ENCODE peak calls at places on chromosomes 4 and X, in ten cellular contexts. V is mesendoderm, Z is PC-3, B is foreskin fibroblast, W is fibroblast of the aortic adventitia, N is BE2C, T is thoracic aorta, Y is heart right ventricle, P is A549, S is neural progenitor cell. U is an unnamed sample.

GRCh38 chr4:30525662-30526061 is 194.5 kb upstream of the PCDH7 start:
- DNase-seq in N (no peak), T (no peak), V (no peak), Z (no peak), W (no peak), B (no peak), Y (no peak), P (no peak), S (no peak), U (no peak)

GRCh38 chr4:156754832-156755570 is 216.6 kb downstream of the PDGFC start:
- DNase-seq in Z (no peak), W (no peak), Y (no peak), T (no peak), P (no peak), S (no peak), V (no peak), N (no peak), B (no peak), U (no peak)

GRCh38 chrX:150898343-150899190 is at the start of gene CD99L2:
- DNase-seq in T (peak), Z (peak), B (peak), S (peak), Y (peak), N (peak), W (peak), V (peak), P (peak), U (peak)

GRCh38 chr4:53441564-53441963 is 64.1 kb downstream of the FIP1L1 start:
- DNase-seq in S (no peak), T (no peak), N (no peak), W (no peak), P (no peak), B (no peak), Y (no peak), Z (no peak), V (peak), U (no peak)

GRCh38 chr4:81845273-81845672 is 373.6 kb upstream of the RASGEF1B start:
- DNase-seq in B (no peak), T (no peak), Z (no peak), P (no peak), N (no peak), V (peak), Y (no peak), W (peak), S (no peak), U (no peak)

GRCh38 chrX:1576201-1577101 is 15.0 kb upstream of the AKAP17A start:
- DNase-seq in N (no peak), Y (no peak), W (no peak), P (no peak), T (no peak), Z (no peak), V (no peak), S (no peak), B (no peak), U (no peak)

GRCh38 chr4:87497141-87497540 is 32.0 kb downstream of the SPARCL1 start:
- DNase-seq in P (peak), Z (peak), B (no peak), S (peak), T (no peak), N (no peak), Y (no peak), W (no peak), V (peak), U (no peak)

GRCh38 chr4:146640459-146641061 is 1.9 kb downstream of the POU4F2 start:
- DNase-seq in Z (no peak), N (no peak), V (no peak), T (no peak), B (no peak), S (peak), P (no peak), Y (no peak), W (no peak), U (no peak)

GRCh38 chr4:7256989-7257810 is 64.9 kb downstream of the SORCS2 start:
- DNase-seq in V (no peak), B (no peak), W (no peak), Z (no peak), P (no peak), S (no peak), Y (peak), T (no peak), N (peak), U (peak)

GRCh38 chrX:21479695-21480280 is 105.6 kb downstream of the CNKSR2 start:
- DNase-seq in V (peak), T (no peak), B (peak), P (peak), Z (peak), S (peak), W (peak), N (peak), Y (peak), U (peak)

GRCh38 chrX:1534321-1535168 is 2.4 kb downstream of the P2RY8 start:
- DNase-seq in Z (no peak), P (no peak), W (no peak), S (peak), V (peak), T (no peak), B (no peak), Y (no peak), N (no peak), U (no peak)

GRCh38 chr4:104486702-104487101 is 8.0 kb downstream of the CXXC4 start:
- DNase-seq in V (no peak), B (no peak), S (no peak), T (no peak), Z (no peak), W (no peak), N (no peak), P (no peak), Y (no peak), U (no peak)

GRCh38 chrX:10031743-10032142 is 64.6 kb downstream of the CLDN34 start:
- DNase-seq in N (no peak), Y (no peak), T (no peak), B (no peak), W (no peak), P (no peak), S (no peak), Z (no peak), V (no peak), U (no peak)

GRCh38 chr4:168666531-168666930 is 169.7 kb downstream of the PALLD start:
- DNase-seq in T (no peak), B (peak), S (no peak), Z (peak), Y (no peak), V (no peak), P (no peak), W (peak), N (no peak), U (no peak)

GRCh38 chr4:149296503-149296902 is 519.1 kb downstream of the IQCM start:
- DNase-seq in N (no peak), S (no peak), V (no peak), Z (no peak), W (no peak), T (no peak), B (no peak), P (no peak), Y (no peak), U (no peak)

GRCh38 chr4:55397521-55398321 is 2.0 kb downstream of the TMEM165 start:
- DNase-seq in W (peak), P (no peak), N (no peak), V (peak), Y (no peak), Z (peak), T (no peak), S (peak), B (peak), U (no peak)

GRCh38 chr4:152508386-152508785 is 27.5 kb downstream of the FBXW7 start:
- DNase-seq in N (no peak), B (no peak), Z (peak), S (no peak), P (no peak), Y (no peak), T (no peak), V (no peak), W (no peak), U (no peak)

GRCh38 chr4:121758896-121759568 is 5.9 kb downstream of the SMIM43 start:
- DNase-seq in T (no peak), V (no peak), B (no peak), N (no peak), Y (no peak), P (peak), Z (peak), W (peak), S (no peak), U (no peak)

GRCh38 chr4:44927361-44928061 is 201.2 kb upstream of the GNPDA2 start:
- DNase-seq in W (peak), N (no peak), Y (no peak), Z (peak), V (peak), S (peak), T (no peak), B (no peak), P (peak), U (no peak)

GRCh38 chrX:15214614-15215013 is 55.3 kb downstream of the ASB9 start:
- DNase-seq in N (no peak), P (no peak), V (no peak), W (no peak), Y (no peak), T (no peak), B (no peak), Z (peak), S (no peak), U (no peak)

GRCh38 chr4:137927972-137928371 is 314.2 kb downstream of the SLC7A11 start:
- DNase-seq in Z (no peak), S (no peak), W (no peak), Y (no peak), T (no peak), V (no peak), N (no peak), B (no peak), P (no peak), U (no peak)

GRCh38 chr4:157992038-157992706 is 180.7 kb downstream of the GASK1B start:
- DNase-seq in P (peak), B (peak), V (peak), Z (peak), Y (peak), W (peak), N (peak), S (peak), T (no peak), U (peak)

GRCh38 chr4:825969-826330 is at the start of gene CPLX1:
- DNase-seq in Y (no peak), B (no peak), W (no peak), S (peak), T (no peak), N (peak), P (no peak), Z (peak), V (peak), U (no peak)
- H3K4me3 ChIP-seq in Y (no peak), B (no peak), W (peak), S (peak), T (peak), N (peak), P (peak), Z (no peak), V (no peak), U (no peak)

GRCh38 chr4:79213040-79213439 is 112.8 kb downstream of the NAA11 start:
- DNase-seq in P (no peak), V (no peak), N (no peak), T (no peak), W (no peak), S (no peak), B (no peak), Y (no peak), Z (no peak), U (no peak)
- H3K4me3 ChIP-seq in P (no peak), V (no peak), N (no peak), T (no peak), W (no peak), S (no peak), B (no peak), Y (no peak), Z (no peak), U (no peak)

GRCh38 chr4:67555447-67555846 is 3.1 kb upstream of the STAP1 start:
- DNase-seq in Y (no peak), W (no peak), V (no peak), T (no peak), N (no peak), B (no peak), Z (no peak), S (no peak), P (no peak), U (no peak)
- H3K4me3 ChIP-seq in Y (no peak), W (no peak), V (no peak), T (no peak), N (no peak), B (no peak), Z (no peak), S (no peak), P (no peak), U (no peak)

GRCh38 chr4:108370291-108370690 is 201.6 kb upstream of the LEF1 start:
- DNase-seq in B (no peak), P (no peak), W (no peak), Z (no peak), T (no peak), S (peak), Y (no peak), V (no peak), N (no peak), U (no peak)
- H3K4me3 ChIP-seq in B (no peak), P (no peak), W (no peak), Z (no peak), T (no peak), S (no peak), Y (no peak), V (no peak), N (no peak), U (no peak)